ENCODE peak calls at places on chromosomes 1 and 21, in ten cellular contexts. One of them, this sample, is unnamed.

GRCh38 chr1:43556772-43557171 is 26.1 kb downstream of the PTPRF start:
- DNase-seq in thoracic aorta: no peak
- DNase-seq in psoas muscle: no peak
- DNase-seq in CD8-positive, alpha-beta T cell: no peak
- DNase-seq in fibroblast of villous mesenchyme: no peak
- DNase-seq in GM06990: no peak
- DNase-seq in hepatocyte: no peak
- DNase-seq in BJ: no peak
- DNase-seq in astrocyte of the spinal cord: no peak
- DNase-seq in endothelial cell of umbilical vein: no peak
- DNase-seq in this sample: no peak

GRCh38 chr1:180863158-180863775 is 49.4 kb upstream of the KIAA1614 start:
- DNase-seq in thoracic aorta: no peak
- DNase-seq in psoas muscle: no peak
- DNase-seq in CD8-positive, alpha-beta T cell: no peak
- DNase-seq in fibroblast of villous mesenchyme: peak
- DNase-seq in GM06990: peak
- DNase-seq in hepatocyte: peak
- DNase-seq in BJ: peak
- DNase-seq in astrocyte of the spinal cord: peak
- DNase-seq in endothelial cell of umbilical vein: peak
- DNase-seq in this sample: no peak

GRCh38 chr1:41447995-41448770 is 36.3 kb downstream of the EDN2 start:
- DNase-seq in thoracic aorta: no peak
- DNase-seq in psoas muscle: no peak
- DNase-seq in CD8-positive, alpha-beta T cell: no peak
- DNase-seq in fibroblast of villous mesenchyme: no peak
- DNase-seq in GM06990: no peak
- DNase-seq in hepatocyte: no peak
- DNase-seq in BJ: no peak
- DNase-seq in astrocyte of the spinal cord: no peak
- DNase-seq in endothelial cell of umbilical vein: no peak
- DNase-seq in this sample: no peak

GRCh38 chr21:42367379-42368165 is 1.2 kb upstream of the TFF1 start:
- DNase-seq in thoracic aorta: no peak
- DNase-seq in psoas muscle: no peak
- DNase-seq in CD8-positive, alpha-beta T cell: no peak
- DNase-seq in fibroblast of villous mesenchyme: no peak
- DNase-seq in GM06990: no peak
- DNase-seq in hepatocyte: no peak
- DNase-seq in BJ: no peak
- DNase-seq in astrocyte of the spinal cord: no peak
- DNase-seq in endothelial cell of umbilical vein: no peak
- DNase-seq in this sample: no peak

GRCh38 chr1:41915786-41916571 is 2.7 kb downstream of the HIVEP3 start:
- DNase-seq in thoracic aorta: no peak
- DNase-seq in psoas muscle: no peak
- DNase-seq in CD8-positive, alpha-beta T cell: peak
- DNase-seq in fibroblast of villous mesenchyme: no peak
- DNase-seq in GM06990: no peak
- DNase-seq in hepatocyte: no peak
- DNase-seq in BJ: no peak
- DNase-seq in astrocyte of the spinal cord: no peak
- DNase-seq in endothelial cell of umbilical vein: peak
- DNase-seq in this sample: no peak

GRCh38 chr1:3697104-3697503 is 44.8 kb downstream of the TP73 start:
- DNase-seq in thoracic aorta: no peak
- DNase-seq in psoas muscle: no peak
- DNase-seq in CD8-positive, alpha-beta T cell: no peak
- DNase-seq in fibroblast of villous mesenchyme: no peak
- DNase-seq in GM06990: no peak
- DNase-seq in hepatocyte: no peak
- DNase-seq in BJ: no peak
- DNase-seq in astrocyte of the spinal cord: no peak
- DNase-seq in endothelial cell of umbilical vein: no peak
- DNase-seq in this sample: no peak

GRCh38 chr1:157092831-157093230 is 6.8 kb downstream of the ETV3L start:
- DNase-seq in thoracic aorta: no peak
- DNase-seq in psoas muscle: peak
- DNase-seq in CD8-positive, alpha-beta T cell: no peak
- DNase-seq in fibroblast of villous mesenchyme: peak
- DNase-seq in GM06990: no peak
- DNase-seq in hepatocyte: no peak
- DNase-seq in BJ: no peak
- DNase-seq in astrocyte of the spinal cord: no peak
- DNase-seq in endothelial cell of umbilical vein: no peak
- DNase-seq in this sample: no peak

GRCh38 chr1:62621907-62622306 is 24.6 kb downstream of the ANGPTL3 start:
- DNase-seq in thoracic aorta: no peak
- DNase-seq in psoas muscle: no peak
- DNase-seq in CD8-positive, alpha-beta T cell: no peak
- DNase-seq in fibroblast of villous mesenchyme: peak
- DNase-seq in GM06990: peak
- DNase-seq in hepatocyte: peak
- DNase-seq in BJ: peak
- DNase-seq in astrocyte of the spinal cord: peak
- DNase-seq in endothelial cell of umbilical vein: peak
- DNase-seq in this sample: peak

GRCh38 chr1:208298593-208299233 is 54.5 kb upstream of the PLXNA2 start:
- DNase-seq in thoracic aorta: no peak
- DNase-seq in psoas muscle: no peak
- DNase-seq in CD8-positive, alpha-beta T cell: no peak
- DNase-seq in fibroblast of villous mesenchyme: no peak
- DNase-seq in GM06990: no peak
- DNase-seq in hepatocyte: no peak
- DNase-seq in BJ: no peak
- DNase-seq in astrocyte of the spinal cord: no peak
- DNase-seq in endothelial cell of umbilical vein: no peak
- DNase-seq in this sample: no peak

GRCh38 chr1:151518936-151519335 is 7.7 kb downstream of the CGN start:
- DNase-seq in thoracic aorta: no peak
- DNase-seq in psoas muscle: no peak
- DNase-seq in CD8-positive, alpha-beta T cell: no peak
- DNase-seq in fibroblast of villous mesenchyme: no peak
- DNase-seq in GM06990: no peak
- DNase-seq in hepatocyte: no peak
- DNase-seq in BJ: no peak
- DNase-seq in astrocyte of the spinal cord: no peak
- DNase-seq in endothelial cell of umbilical vein: no peak
- DNase-seq in this sample: no peak
- H3K4me3 ChIP-seq in thoracic aorta: no peak
- H3K4me3 ChIP-seq in psoas muscle: no peak
- H3K4me3 ChIP-seq in CD8-positive, alpha-beta T cell: no peak
- H3K4me3 ChIP-seq in fibroblast of villous mesenchyme: no peak
- H3K4me3 ChIP-seq in GM06990: no peak
- H3K4me3 ChIP-seq in hepatocyte: no peak
- H3K4me3 ChIP-seq in BJ: no peak
- H3K4me3 ChIP-seq in astrocyte of the spinal cord: no peak
- H3K4me3 ChIP-seq in endothelial cell of umbilical vein: no peak
- H3K4me3 ChIP-seq in this sample: no peak

GRCh38 chr1:158798531-158798930 is 17.5 kb upstream of the OR6N2 start:
- DNase-seq in thoracic aorta: no peak
- DNase-seq in psoas muscle: no peak
- DNase-seq in CD8-positive, alpha-beta T cell: no peak
- DNase-seq in fibroblast of villous mesenchyme: no peak
- DNase-seq in GM06990: no peak
- DNase-seq in hepatocyte: no peak
- DNase-seq in BJ: no peak
- DNase-seq in astrocyte of the spinal cord: no peak
- DNase-seq in endothelial cell of umbilical vein: no peak
- DNase-seq in this sample: no peak
- TF ChIP-seq CTCF in thoracic aorta: no peak
- TF ChIP-seq CTCF in psoas muscle: no peak
- TF ChIP-seq CTCF in CD8-positive, alpha-beta T cell: no peak
- TF ChIP-seq CTCF in fibroblast of villous mesenchyme: peak
- TF ChIP-seq CTCF in GM06990: no peak
- TF ChIP-seq CTCF in hepatocyte: peak
- TF ChIP-seq CTCF in BJ: no peak
- TF ChIP-seq CTCF in astrocyte of the spinal cord: no peak
- TF ChIP-seq CTCF in endothelial cell of umbilical vein: no peak
- TF ChIP-seq CTCF in this sample: peak

DNA sequence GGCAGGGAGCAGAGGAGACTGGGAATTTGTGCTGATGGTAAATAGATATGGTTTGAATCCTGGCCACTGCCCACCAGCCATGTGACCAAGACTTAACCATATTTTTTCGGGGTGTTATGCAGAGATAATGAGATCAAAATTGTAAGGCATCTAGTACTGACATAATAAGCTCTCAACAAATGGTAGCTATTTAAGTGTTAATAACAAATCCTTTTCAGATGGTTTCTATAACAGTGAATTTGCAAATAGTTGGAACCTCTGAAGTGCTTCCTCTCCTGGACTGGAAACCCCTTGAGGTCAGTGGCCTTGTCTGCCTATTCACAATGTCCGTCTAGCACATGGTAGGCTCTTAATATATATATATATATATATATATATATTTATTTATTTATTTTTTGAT is 64.7 kb downstream of the MDM4 start:
- DNase-seq in thoracic aorta: no peak
- DNase-seq in psoas muscle: no peak
- DNase-seq in CD8-positive, alpha-beta T cell: no peak
- DNase-seq in fibroblast of villous mesenchyme: no peak
- DNase-seq in GM06990: no peak
- DNase-seq in hepatocyte: no peak
- DNase-seq in BJ: no peak
- DNase-seq in astrocyte of the spinal cord: no peak
- DNase-seq in endothelial cell of umbilical vein: no peak
- DNase-seq in this sample: no peak
- H3K4me3 ChIP-seq in thoracic aorta: no peak
- H3K4me3 ChIP-seq in psoas muscle: no peak
- H3K4me3 ChIP-seq in CD8-positive, alpha-beta T cell: no peak
- H3K4me3 ChIP-seq in fibroblast of villous mesenchyme: no peak
- H3K4me3 ChIP-seq in GM06990: no peak
- H3K4me3 ChIP-seq in hepatocyte: no peak
- H3K4me3 ChIP-seq in BJ: no peak
- H3K4me3 ChIP-seq in astrocyte of the spinal cord: no peak
- H3K4me3 ChIP-seq in endothelial cell of umbilical vein: no peak
- H3K4me3 ChIP-seq in this sample: no peak

DNA sequence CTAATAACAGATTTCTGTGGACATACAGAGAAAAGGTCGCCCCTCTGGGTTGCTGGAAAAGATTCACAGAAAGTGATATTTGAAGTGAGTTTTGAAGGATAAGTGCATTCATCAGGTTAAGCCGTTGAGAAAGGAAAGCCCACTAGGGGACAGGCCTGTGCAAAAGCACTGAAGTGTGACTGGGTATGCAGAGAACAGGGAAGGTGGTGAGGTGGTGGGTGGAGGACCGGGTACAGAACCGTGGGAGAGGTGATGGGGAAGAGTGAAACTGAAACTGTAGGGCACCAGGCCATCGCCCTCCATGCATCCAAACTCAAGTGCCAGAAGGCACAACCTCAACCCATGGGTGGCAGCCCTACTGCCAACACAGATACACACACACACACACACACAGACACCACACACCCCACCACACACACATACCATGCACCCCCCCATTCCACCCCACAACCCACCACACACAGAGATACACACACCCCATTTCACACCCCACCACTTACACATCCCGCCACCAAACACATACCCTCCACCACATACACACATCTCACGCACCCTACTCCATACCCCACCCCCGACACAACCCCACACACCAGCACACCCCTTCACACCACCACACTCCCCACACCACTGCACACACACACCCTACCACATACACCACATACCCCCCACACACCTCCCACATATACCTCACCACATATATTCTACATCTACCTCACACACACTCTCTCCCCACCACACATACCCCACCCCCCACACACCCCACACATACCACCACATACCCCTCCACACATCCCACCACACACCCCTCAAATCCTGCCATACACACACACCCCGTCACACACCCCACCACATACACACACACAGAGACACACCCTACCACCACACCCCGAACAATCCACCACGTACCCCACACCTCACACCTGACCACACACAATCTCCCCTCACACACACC is 59.0 kb downstream of the TSEN15 start:
- DNase-seq in thoracic aorta: no peak
- DNase-seq in psoas muscle: no peak
- DNase-seq in CD8-positive, alpha-beta T cell: no peak
- DNase-seq in fibroblast of villous mesenchyme: no peak
- DNase-seq in GM06990: no peak
- DNase-seq in hepatocyte: no peak
- DNase-seq in BJ: no peak
- DNase-seq in astrocyte of the spinal cord: no peak
- DNase-seq in endothelial cell of umbilical vein: no peak
- DNase-seq in this sample: no peak
- TF ChIP-seq CTCF in thoracic aorta: no peak
- TF ChIP-seq CTCF in psoas muscle: no peak
- TF ChIP-seq CTCF in CD8-positive, alpha-beta T cell: no peak
- TF ChIP-seq CTCF in fibroblast of villous mesenchyme: no peak
- TF ChIP-seq CTCF in GM06990: peak
- TF ChIP-seq CTCF in hepatocyte: no peak
- TF ChIP-seq CTCF in BJ: no peak
- TF ChIP-seq CTCF in astrocyte of the spinal cord: peak
- TF ChIP-seq CTCF in endothelial cell of umbilical vein: no peak
- TF ChIP-seq CTCF in this sample: peak

DNA sequence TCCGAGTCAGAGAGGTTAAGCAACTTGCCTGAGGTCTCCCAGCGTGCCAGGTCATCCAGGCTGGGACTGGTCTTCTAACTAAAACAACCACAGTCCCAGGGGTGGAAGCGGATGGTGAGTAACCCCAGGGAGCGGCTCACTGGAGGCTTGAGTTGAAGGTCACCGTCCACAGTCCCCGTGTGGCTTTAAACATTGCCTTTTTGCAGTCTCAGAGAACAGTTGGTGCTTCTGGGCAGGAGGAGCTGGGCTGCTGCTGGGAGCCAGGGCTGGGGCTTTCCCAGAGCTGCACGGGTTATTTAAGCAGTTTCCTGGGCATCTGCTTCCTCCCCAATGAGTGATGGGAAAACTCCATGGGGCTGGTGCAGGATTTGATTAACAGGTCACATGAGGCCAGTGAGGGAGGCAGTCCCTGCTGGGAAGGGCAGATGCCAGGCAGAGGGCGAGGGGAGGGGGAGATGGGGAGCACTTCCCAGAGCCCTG is 12.3 kb downstream of the ARHGEF10L start:
- DNase-seq in thoracic aorta: peak
- DNase-seq in psoas muscle: no peak
- DNase-seq in CD8-positive, alpha-beta T cell: no peak
- DNase-seq in fibroblast of villous mesenchyme: no peak
- DNase-seq in GM06990: no peak
- DNase-seq in hepatocyte: no peak
- DNase-seq in BJ: no peak
- DNase-seq in astrocyte of the spinal cord: peak
- DNase-seq in endothelial cell of umbilical vein: peak
- DNase-seq in this sample: peak
- H3K4me3 ChIP-seq in thoracic aorta: peak
- H3K4me3 ChIP-seq in psoas muscle: no peak
- H3K4me3 ChIP-seq in CD8-positive, alpha-beta T cell: no peak
- H3K4me3 ChIP-seq in fibroblast of villous mesenchyme: no peak
- H3K4me3 ChIP-seq in GM06990: no peak
- H3K4me3 ChIP-seq in hepatocyte: no peak
- H3K4me3 ChIP-seq in BJ: no peak
- H3K4me3 ChIP-seq in astrocyte of the spinal cord: no peak
- H3K4me3 ChIP-seq in endothelial cell of umbilical vein: no peak
- H3K4me3 ChIP-seq in this sample: peak

GRCh38 chr1:77219166-77219887 is at the start of gene PIGK:
- DNase-seq in thoracic aorta: peak
- DNase-seq in psoas muscle: peak
- DNase-seq in CD8-positive, alpha-beta T cell: peak
- DNase-seq in fibroblast of villous mesenchyme: peak
- DNase-seq in GM06990: peak
- DNase-seq in hepatocyte: peak
- DNase-seq in BJ: peak
- DNase-seq in astrocyte of the spinal cord: peak
- DNase-seq in endothelial cell of umbilical vein: peak
- DNase-seq in this sample: peak
- TF ChIP-seq CTCF in thoracic aorta: no peak
- TF ChIP-seq CTCF in psoas muscle: no peak
- TF ChIP-seq CTCF in CD8-positive, alpha-beta T cell: no peak
- TF ChIP-seq CTCF in fibroblast of villous mesenchyme: peak
- TF ChIP-seq CTCF in GM06990: peak
- TF ChIP-seq CTCF in hepatocyte: no peak
- TF ChIP-seq CTCF in BJ: peak
- TF ChIP-seq CTCF in astrocyte of the spinal cord: peak
- TF ChIP-seq CTCF in endothelial cell of umbilical vein: no peak
- TF ChIP-seq CTCF in this sample: peak